ENCODE peak calls at places on chromosomes 11 and 22, in five cellular contexts. H, L, C, J and M are unnamed samples.

GRCh38 chr22:27045103-27045940 is 387.9 kb downstream of the MIAT start:
- DNase-seq in H (no peak), L (peak), C (no peak), J (peak), M (no peak)

GRCh38 chr22:37784829-37785495 is 22.8 kb upstream of the GCAT start:
- DNase-seq in H (no peak), L (no peak), C (no peak), J (no peak), M (no peak)

GRCh38 chr22:36790648-36791047 is 14.7 kb upstream of the IFT27 start:
- DNase-seq in H (no peak), L (no peak), C (no peak), J (no peak), M (no peak)

GRCh38 chr11:103807806-103808205 is 228.6 kb upstream of the DDI1 start:
- DNase-seq in H (no peak), L (peak), C (no peak), J (peak), M (no peak)

GRCh38 chr11:117010808-117011540 is 87.3 kb downstream of the SIK3 start:
- DNase-seq in H (no peak), L (peak), C (no peak), J (peak), M (no peak)

GRCh38 chr22:24516301-24516737 is 21.2 kb downstream of the UPB1 start:
- DNase-seq in H (no peak), L (peak), C (no peak), J (peak), M (peak)

GRCh38 chr11:111602865-111603632 is 800 bp downstream of the SIK2 start:
- DNase-seq in H (peak), L (peak), C (peak), J (peak), M (no peak)

GRCh38 chr22:49272546-49273125 is 555.0 kb downstream of the BRD1 start:
- DNase-seq in H (no peak), L (no peak), C (no peak), J (no peak), M (no peak)

GRCh38 chr11:103927535-103927934 is 108.9 kb upstream of the DDI1 start:
- DNase-seq in H (no peak), L (peak), C (no peak), J (peak), M (no peak)

GRCh38 chr11:117820071-117820470 is 4.5 kb downstream of the FXYD2 start:
- DNase-seq in H (no peak), L (no peak), C (peak), J (no peak), M (no peak)

GRCh38 chr11:2272946-2273280 is 2.5 kb upstream of the ASCL2 start:
- DNase-seq in H (no peak), L (no peak), C (no peak), J (no peak), M (no peak)

GRCh38 chr22:40512426-40513136 is 123.9 kb downstream of the MRTFA start:
- DNase-seq in H (no peak), L (peak), C (no peak), J (peak), M (no peak)

GRCh38 chr22:27775087-27775697 is 26.4 kb downstream of the MN1 start:
- DNase-seq in H (no peak), L (peak), C (no peak), J (no peak), M (peak)

GRCh38 chr22:47918936-47919505 is 1156.6 kb downstream of the TBC1D22A start:
- DNase-seq in H (peak), L (no peak), C (no peak), J (no peak), M (no peak)

GRCh38 chr11:103961010-103961409 is 75.4 kb upstream of the DDI1 start:
- DNase-seq in H (no peak), L (peak), C (no peak), J (peak), M (no peak)

GRCh38 chr11:61041755-61042518 is 60.4 kb upstream of the CD5 start:
- DNase-seq in H (peak), L (no peak), C (no peak), J (peak), M (no peak)

GRCh38 chr11:118398797-118399564 is 2.4 kb upstream of the ATP5MG start:
- DNase-seq in H (no peak), L (no peak), C (no peak), J (peak), M (no peak)

GRCh38 chr22:25722223-25723015 is 19.6 kb upstream of the MYO18B start:
- DNase-seq in H (no peak), L (peak), C (no peak), J (no peak), M (no peak)

GRCh38 chr11:92340839-92341238 is 116.2 kb downstream of the FAT3 start:
- DNase-seq in H (peak), L (peak), C (no peak), J (peak), M (no peak)

GRCh38 chr11:59801981-59802638 is 8.5 kb downstream of the MRPL16 start:
- DNase-seq in H (peak), L (peak), C (no peak), J (peak), M (no peak)

GRCh38 chr22:23278883-23279675 is 98.8 kb downstream of the BCR start:
- DNase-seq in H (no peak), L (peak), C (no peak), J (peak), M (no peak)

GRCh38 chr11:8685306-8685705 is 2.7 kb downstream of the RPL27A start:
- DNase-seq in H (no peak), L (no peak), C (no peak), J (no peak), M (no peak)

GRCh38 chr11:8686325-8686724 is 3.7 kb downstream of the RPL27A start:
- DNase-seq in H (no peak), L (no peak), C (no peak), J (no peak), M (no peak)

GRCh38 chr11:8684600-8685290 is 2.2 kb downstream of the RPL27A start:
- DNase-seq in H (no peak), L (no peak), C (no peak), J (no peak), M (no peak)

GRCh38 chr11:8683115-8683807 is 669 bp downstream of the RPL27A start:
- DNase-seq in H (peak), L (no peak), C (no peak), J (no peak), M (no peak)

DNA sequence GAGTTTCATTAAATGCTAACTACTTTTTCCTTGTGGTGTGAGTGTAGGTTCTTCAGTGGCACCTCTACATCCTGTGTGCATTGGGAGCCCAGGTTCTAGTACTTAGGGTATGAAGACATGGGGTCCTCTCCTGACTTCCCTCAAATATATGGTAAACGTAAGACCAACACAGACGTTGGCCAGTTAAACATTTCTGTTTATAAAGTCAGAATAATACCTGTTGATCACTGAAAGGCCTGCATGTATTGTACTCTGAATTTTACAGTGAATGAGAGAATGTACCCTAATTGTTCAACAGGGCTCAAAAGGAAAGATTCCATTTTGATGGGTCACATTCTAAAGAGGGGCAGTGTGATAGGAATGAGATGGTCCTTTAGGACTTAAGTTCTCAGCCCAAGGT is 3.2 kb downstream of the RPL27A start:
- DNase-seq in H (no peak), L (no peak), C (no peak), J (no peak), M (no peak)
- H3K4me3 ChIP-seq in H (no peak), L (no peak), C (no peak), J (no peak), M (no peak)

GRCh38 chr11:47590026-47590861 is 3.8 kb downstream of the FAM180B start:
- DNase-seq in H (peak), L (no peak), C (no peak), J (peak), M (no peak)
- H3K4me3 ChIP-seq in H (no peak), L (no peak), C (peak), J (no peak), M (peak)

GRCh38 chr11:69096473-69096872 is 47.7 kb downstream of the TPCN2 start:
- DNase-seq in H (no peak), L (no peak), C (peak), J (no peak), M (no peak)

GRCh38 chr11:69094915-69095290 is 46.2 kb downstream of the TPCN2 start:
- DNase-seq in H (no peak), L (no peak), C (peak), J (no peak), M (no peak)

GRCh38 chr11:69094111-69094914 is 45.6 kb downstream of the TPCN2 start:
- DNase-seq in H (peak), L (no peak), C (peak), J (no peak), M (no peak)

GRCh38 chr11:69097263-69097662 is 48.5 kb downstream of the TPCN2 start:
- DNase-seq in H (no peak), L (no peak), C (peak), J (no peak), M (no peak)

GRCh38 chr11:69095300-69095699 is 46.6 kb downstream of the TPCN2 start:
- DNase-seq in H (no peak), L (no peak), C (peak), J (no peak), M (no peak)
- H3K4me3 ChIP-seq in H (no peak), L (no peak), C (no peak), J (no peak), M (no peak)

GRCh38 chr11:77517226-77517625 is 43.3 kb upstream of the PAK1 start:
- DNase-seq in H (no peak), L (no peak), C (no peak), J (no peak), M (no peak)

GRCh38 chr11:77517753-77518152 is 43.9 kb upstream of the PAK1 start:
- DNase-seq in H (no peak), L (no peak), C (no peak), J (no peak), M (no peak)

GRCh38 chr11:77512092-77512491 is 38.2 kb upstream of the PAK1 start:
- DNase-seq in H (no peak), L (no peak), C (no peak), J (no peak), M (no peak)

GRCh38 chr11:77515483-77515882 is 41.6 kb upstream of the PAK1 start:
- DNase-seq in H (no peak), L (no peak), C (no peak), J (no peak), M (no peak)

DNA sequence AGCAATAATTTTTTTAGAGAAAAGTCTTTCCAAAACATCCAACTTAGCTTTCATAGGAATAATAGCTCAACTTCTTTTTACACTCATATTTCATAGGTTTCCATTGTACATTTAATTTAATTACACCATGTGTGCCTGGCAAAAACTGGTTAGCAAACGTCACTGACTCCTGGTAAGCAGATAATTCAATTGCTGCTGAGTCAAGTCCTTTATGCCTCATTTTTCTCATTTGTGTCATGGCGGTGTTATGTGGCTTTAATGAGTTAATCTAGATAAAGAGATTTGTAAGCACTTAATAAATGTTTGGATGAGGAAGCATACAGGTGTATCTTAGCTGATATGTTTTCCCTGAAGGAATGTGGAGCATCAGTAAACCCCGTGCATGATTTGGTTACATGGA is 41.2 kb upstream of the PAK1 start:
- DNase-seq in H (no peak), L (no peak), C (no peak), J (no peak), M (no peak)
- H3K4me3 ChIP-seq in H (no peak), L (no peak), C (no peak), J (no peak), M (no peak)

DNA sequence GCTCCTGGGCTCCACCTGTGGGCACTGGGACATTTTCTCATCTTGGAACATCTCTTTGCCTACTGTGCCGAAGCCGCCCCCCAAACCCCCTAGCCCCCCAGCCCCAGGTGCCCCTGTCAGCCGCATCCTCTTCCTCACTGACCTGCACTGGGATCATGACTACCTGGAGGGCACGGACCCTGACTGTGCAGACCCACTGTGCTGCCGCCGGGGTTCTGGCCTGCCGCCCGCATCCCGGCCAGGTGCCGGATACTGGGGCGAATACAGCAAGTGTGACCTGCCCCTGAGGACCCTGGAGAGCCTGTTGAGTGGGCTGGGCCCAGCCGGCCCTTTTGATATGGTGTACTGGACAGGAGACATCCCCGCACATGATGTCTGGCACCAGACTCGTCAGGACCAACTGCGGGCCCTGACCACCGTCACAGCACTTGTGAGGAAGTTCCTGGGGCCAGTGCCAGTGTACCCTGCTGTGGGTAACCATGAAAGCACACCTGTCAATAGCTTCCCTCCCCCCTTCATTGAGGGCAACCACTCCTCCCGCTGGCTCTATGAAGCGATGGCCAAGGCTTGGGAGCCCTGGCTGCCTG is 1.4 kb downstream of the SMPD1 start:
- DNase-seq in H (no peak), L (no peak), C (no peak), J (no peak), M (no peak)
- H3K4me3 ChIP-seq in H (no peak), L (peak), C (no peak), J (no peak), M (peak)